ENCODE peak calls at places on chromosomes 7 and 10, in ten cellular contexts. L, T, B, Q, P, D, I, G, E and J are unnamed samples.

GRCh38 chr10:90751107-90751997 is 106.5 kb downstream of the HTR7 start:
- DNase-seq in L (no peak), T (peak), B (no peak), Q (no peak), P (peak), D (peak), I (peak), G (peak), E (peak), J (no peak)

GRCh38 chr10:127450644-127451043 is 98.5 kb upstream of the NPS start:
- DNase-seq in L (no peak), T (no peak), B (no peak), Q (no peak), P (no peak), D (no peak), I (no peak), G (no peak), E (no peak), J (no peak)

GRCh38 chr7:150931199-150931869 is 46.8 kb downstream of the KCNH2 start:
- DNase-seq in L (no peak), T (no peak), B (no peak), Q (no peak), P (no peak), D (no peak), I (peak), G (peak), E (no peak), J (no peak)

GRCh38 chr10:18010050-18010449 is 58.3 kb downstream of the SLC39A12 start:
- DNase-seq in L (no peak), T (no peak), B (no peak), Q (no peak), P (no peak), D (peak), I (no peak), G (no peak), E (no peak), J (no peak)

GRCh38 chr10:116146374-116146773 is 126.6 kb downstream of the GFRA1 start:
- DNase-seq in L (no peak), T (no peak), B (no peak), Q (no peak), P (no peak), D (no peak), I (no peak), G (no peak), E (no peak), J (no peak)

GRCh38 chr10:110746254-110746826 is 102.2 kb downstream of the RBM20 start:
- DNase-seq in L (no peak), T (peak), B (no peak), Q (peak), P (peak), D (peak), I (peak), G (peak), E (peak), J (peak)

GRCh38 chr7:155458317-155459132 is 596 bp downstream of the EN2 start:
- DNase-seq in L (no peak), T (peak), B (no peak), Q (no peak), P (no peak), D (no peak), I (peak), G (no peak), E (no peak), J (no peak)

GRCh38 chr7:14858866-14859265 is 43.7 kb downstream of the DGKB start:
- DNase-seq in L (no peak), T (no peak), B (no peak), Q (no peak), P (no peak), D (peak), I (no peak), G (no peak), E (no peak), J (no peak)

GRCh38 chr10:123859651-123860045 is 32.0 kb downstream of the CPXM2 start:
- DNase-seq in L (no peak), T (no peak), B (no peak), Q (no peak), P (no peak), D (no peak), I (no peak), G (no peak), E (no peak), J (no peak)

GRCh38 chr7:92843034-92843760 is 6.8 kb upstream of the CDK6 start:
- DNase-seq in L (no peak), T (no peak), B (no peak), Q (no peak), P (no peak), D (no peak), I (no peak), G (no peak), E (no peak), J (no peak)

GRCh38 chr10:87660484-87661133 is 931 bp downstream of the PAPSS2 start:
- DNase-seq in L (peak), T (no peak), B (peak), Q (peak), P (no peak), D (no peak), I (no peak), G (peak), E (no peak), J (no peak)

GRCh38 chr7:20316706-20317105 is 14.0 kb upstream of the ITGB8 start:
- DNase-seq in L (no peak), T (no peak), B (no peak), Q (no peak), P (no peak), D (no peak), I (no peak), G (no peak), E (no peak), J (no peak)

GRCh38 chr10:123663522-123663921 is 2.6 kb upstream of the GPR26 start:
- DNase-seq in L (no peak), T (no peak), B (no peak), Q (no peak), P (no peak), D (no peak), I (no peak), G (no peak), E (no peak), J (no peak)

GRCh38 chr10:133394064-133394663 is at the start of gene MTG1:
- DNase-seq in L (peak), T (peak), B (peak), Q (peak), P (peak), D (peak), I (peak), G (peak), E (peak), J (peak)

GRCh38 chr10:111084346-111085255 is 7.8 kb downstream of the ADRA2A start:
- DNase-seq in L (no peak), T (no peak), B (no peak), Q (peak), P (no peak), D (no peak), I (no peak), G (no peak), E (no peak), J (no peak)

GRCh38 chr10:100907175-100907574 is 5.6 kb upstream of the SLF2 start:
- DNase-seq in L (no peak), T (no peak), B (no peak), Q (no peak), P (no peak), D (no peak), I (no peak), G (peak), E (no peak), J (no peak)

GRCh38 chr10:71204746-71205145 is 7.6 kb upstream of the UNC5B start:
- DNase-seq in L (no peak), T (no peak), B (no peak), Q (no peak), P (no peak), D (no peak), I (no peak), G (no peak), E (no peak), J (no peak)

GRCh38 chr10:114375082-114375481 is 29.2 kb downstream of the AFAP1L2 start:
- DNase-seq in L (no peak), T (no peak), B (no peak), Q (no peak), P (no peak), D (peak), I (no peak), G (no peak), E (no peak), J (no peak)

DNA sequence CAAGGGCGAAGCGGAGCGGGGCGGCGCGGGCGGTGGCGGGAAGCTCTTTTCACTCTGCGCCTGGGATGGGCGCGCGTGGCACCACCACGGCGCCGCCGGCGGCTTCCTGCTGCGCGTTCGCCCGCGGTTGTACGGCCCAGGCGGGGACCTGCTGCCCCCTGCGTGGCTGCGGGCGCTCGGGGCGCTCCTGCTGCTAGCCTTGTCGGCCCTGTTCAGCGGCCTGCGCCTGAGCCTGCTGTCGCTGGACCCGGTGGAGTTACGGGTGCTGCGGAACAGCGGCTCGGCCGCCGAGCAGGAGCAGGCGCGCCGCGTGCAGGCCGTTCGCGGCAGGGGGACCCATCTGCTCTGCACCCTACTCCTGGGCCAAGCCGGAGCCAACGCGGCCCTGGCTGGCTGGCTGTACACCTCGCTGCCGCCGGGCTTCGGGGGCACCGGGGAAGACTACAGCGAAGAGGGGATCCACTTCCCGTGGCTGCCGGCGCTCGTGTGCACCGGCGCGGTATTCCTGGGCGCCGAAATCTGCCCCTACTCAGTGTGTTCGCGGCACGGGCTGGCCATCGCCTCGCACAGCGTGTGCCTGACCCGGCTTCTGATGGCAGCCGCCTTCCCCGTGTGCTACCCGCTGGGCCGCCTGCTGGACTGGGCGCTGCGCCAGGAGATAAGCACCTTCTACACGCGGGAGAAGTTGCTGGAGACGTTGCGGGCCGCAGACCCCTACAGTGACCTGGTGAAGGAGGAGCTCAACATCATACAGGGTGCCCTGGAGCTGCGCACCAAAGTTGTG is 927 bp downstream of the CNNM1 start:
- DNase-seq in L (no peak), T (peak), B (no peak), Q (no peak), P (no peak), D (peak), I (peak), G (no peak), E (no peak), J (peak)
- H3K4me3 ChIP-seq in L (peak), T (peak), B (peak), Q (peak), P (no peak), D (peak), I (peak), G (peak), E (peak), J (peak)

DNA sequence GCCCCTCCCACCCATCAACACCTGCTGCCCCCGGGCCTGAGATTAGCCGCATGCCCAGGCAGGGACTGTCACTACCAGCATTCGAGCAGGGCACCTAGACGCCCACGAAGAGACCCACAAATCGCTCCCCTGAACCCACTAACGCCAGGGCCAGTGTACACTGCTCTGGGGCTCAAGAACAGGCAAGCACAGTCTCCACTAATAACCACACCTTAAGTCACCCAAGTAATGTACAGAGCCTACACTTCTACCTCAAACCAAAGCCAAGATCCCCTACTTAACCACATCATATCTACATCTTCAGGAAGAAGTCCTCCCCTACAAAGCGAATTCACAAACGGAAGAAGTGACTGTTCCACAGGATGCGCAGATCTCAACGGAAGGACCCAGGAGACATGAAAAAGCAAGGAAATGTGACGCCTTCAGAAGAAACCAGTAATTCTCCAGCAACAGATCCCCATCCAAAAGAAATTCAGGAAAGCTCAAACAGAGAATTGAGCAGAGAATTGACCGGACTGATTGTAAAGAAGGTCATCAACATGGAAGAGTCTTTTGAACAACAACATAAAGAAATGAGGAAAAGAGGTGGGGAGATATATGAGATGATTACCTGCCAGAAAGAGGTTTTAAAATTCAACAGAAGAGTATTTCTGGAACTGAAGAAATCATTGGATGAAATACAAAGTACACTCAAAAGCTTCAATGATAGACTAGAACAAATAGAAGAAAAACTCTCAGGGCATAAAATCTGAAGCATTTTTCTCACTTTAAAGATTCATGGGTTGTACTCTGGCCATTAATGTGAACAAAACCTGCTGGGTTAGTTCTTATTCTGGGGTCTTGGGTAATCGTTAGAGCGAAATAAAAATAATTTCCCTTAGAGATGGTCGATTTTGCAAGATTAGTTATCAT is 20.9 kb downstream of the IFT22 start:
- DNase-seq in L (no peak), T (no peak), B (no peak), Q (no peak), P (no peak), D (no peak), I (no peak), G (no peak), E (no peak), J (no peak)
- H3K27ac ChIP-seq in L (no peak), T (no peak), B (no peak), Q (no peak), P (no peak), D (no peak), I (no peak), G (no peak), E (no peak), J (no peak)

GRCh38 chr7:130910949-130911944 is 177.2 kb upstream of the KLF14 start:
- DNase-seq in L (no peak), T (no peak), B (no peak), Q (peak), P (no peak), D (peak), I (no peak), G (peak), E (peak), J (no peak)

GRCh38 chr7:130912910-130913720 is 179.1 kb upstream of the KLF14 start:
- DNase-seq in L (peak), T (peak), B (peak), Q (peak), P (peak), D (peak), I (no peak), G (peak), E (peak), J (peak)

GRCh38 chr7:130912086-130912909 is 178.3 kb upstream of the KLF14 start:
- DNase-seq in L (no peak), T (no peak), B (no peak), Q (peak), P (no peak), D (peak), I (no peak), G (peak), E (peak), J (no peak)

GRCh38 chr7:130914589-130915294 is 180.7 kb upstream of the KLF14 start:
- DNase-seq in L (no peak), T (no peak), B (no peak), Q (no peak), P (no peak), D (no peak), I (no peak), G (no peak), E (no peak), J (no peak)

DNA sequence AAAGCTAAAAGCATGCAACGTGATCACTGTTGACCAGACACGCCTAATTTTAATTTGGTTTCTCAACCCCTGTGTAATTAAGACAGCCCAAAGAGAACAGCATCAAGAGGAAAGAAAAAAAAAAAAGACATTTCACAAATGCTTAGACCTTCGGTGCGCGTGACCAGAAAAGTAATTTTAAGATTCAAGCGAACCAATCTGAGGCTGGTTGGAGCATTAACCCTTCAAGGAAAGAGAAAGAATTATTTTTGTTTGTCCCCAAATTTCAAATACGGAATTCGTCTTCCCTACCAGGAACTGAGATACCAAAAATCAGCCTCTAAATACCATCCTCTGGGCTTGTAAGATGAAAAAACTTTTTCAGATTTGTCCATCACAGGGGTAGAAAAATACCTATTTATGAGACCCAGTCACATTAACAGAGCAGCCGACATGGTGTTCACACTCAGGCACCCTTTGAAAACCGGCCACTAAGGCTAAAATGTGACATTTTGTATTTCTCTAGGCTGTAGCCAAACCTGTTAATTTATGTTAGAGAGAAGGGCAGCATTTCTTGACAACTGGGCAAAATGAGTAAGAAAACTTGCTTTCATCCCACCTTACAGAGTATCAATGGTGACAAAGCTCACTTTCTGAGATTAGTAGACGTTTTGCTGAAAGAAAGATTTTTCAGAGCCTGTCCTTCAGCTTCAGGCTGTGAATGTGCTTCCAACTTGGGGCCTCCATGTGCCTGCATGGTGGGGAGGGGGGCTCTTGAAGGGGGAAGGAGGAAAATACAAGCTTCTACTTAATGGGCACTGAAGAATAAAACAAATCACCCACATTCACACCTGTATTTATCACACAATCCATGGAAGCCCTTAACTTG is 179.9 kb upstream of the KLF14 start:
- DNase-seq in L (no peak), T (no peak), B (no peak), Q (no peak), P (no peak), D (no peak), I (no peak), G (peak), E (peak), J (no peak)
- H3K4me3 ChIP-seq in L (peak), T (no peak), B (no peak), Q (peak), P (peak), D (peak), I (peak), G (no peak), E (peak), J (no peak)

GRCh38 chr7:102875700-102876192 is 37.1 kb upstream of the LRRC17 start:
- DNase-seq in L (no peak), T (no peak), B (no peak), Q (no peak), P (peak), D (peak), I (no peak), G (peak), E (peak), J (no peak)
- H3K27ac ChIP-seq in L (no peak), T (no peak), B (peak), Q (no peak), P (peak), D (peak), I (peak), G (no peak), E (peak), J (peak)

GRCh38 chr10:118041316-118041715 is 5.4 kb downstream of the RAB11FIP2 start:
- DNase-seq in L (no peak), T (no peak), B (no peak), Q (no peak), P (no peak), D (peak), I (no peak), G (no peak), E (no peak), J (no peak)
- H3K4me3 ChIP-seq in L (no peak), T (no peak), B (no peak), Q (no peak), P (no peak), D (no peak), I (no peak), G (no peak), E (no peak), J (no peak)

DNA sequence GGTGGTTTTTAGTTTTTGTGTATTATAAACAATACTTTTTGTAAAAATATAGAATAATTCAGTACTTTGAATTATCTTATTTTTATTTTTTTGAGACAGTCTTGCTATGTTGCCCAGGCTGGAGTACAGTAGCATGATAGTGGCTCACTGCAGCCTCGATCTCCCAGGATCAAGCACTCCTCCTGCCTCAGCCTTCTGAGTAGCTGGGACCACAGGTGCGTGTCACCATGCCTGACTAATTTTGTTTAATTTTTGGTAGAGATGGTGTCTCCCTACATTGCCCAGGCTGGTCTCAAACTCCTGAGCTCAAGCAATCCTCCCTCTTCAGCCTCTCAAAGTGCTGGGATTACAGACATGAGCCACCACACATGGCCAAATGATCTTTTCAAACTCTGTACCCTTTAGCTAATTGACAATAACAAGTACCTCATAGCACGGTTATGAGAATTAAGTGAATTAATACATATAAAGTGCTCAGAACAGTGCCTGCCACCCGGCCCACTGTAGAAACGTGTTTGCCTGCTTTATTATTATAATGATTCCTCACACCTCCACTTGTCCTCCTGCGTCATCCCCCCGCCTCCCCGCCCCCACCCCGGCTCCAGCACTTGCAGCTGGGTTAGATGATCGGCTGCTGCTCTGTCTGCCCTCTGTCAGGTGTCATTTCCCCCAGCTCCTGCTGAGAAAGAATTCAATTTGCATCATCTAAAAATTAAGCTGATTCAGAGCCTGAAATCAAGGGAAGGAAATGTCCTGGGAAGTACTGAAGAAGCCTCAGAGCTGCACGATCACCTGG is 53.6 kb upstream of the NRF1 start:
- DNase-seq in L (no peak), T (no peak), B (no peak), Q (no peak), P (no peak), D (no peak), I (no peak), G (no peak), E (no peak), J (no peak)
- H3K27ac ChIP-seq in L (no peak), T (no peak), B (no peak), Q (no peak), P (no peak), D (no peak), I (no peak), G (no peak), E (no peak), J (no peak)

GRCh38 chr10:89416465-89416864 is 2.1 kb downstream of the IFIT5 start:
- DNase-seq in L (no peak), T (no peak), B (no peak), Q (no peak), P (no peak), D (no peak), I (no peak), G (no peak), E (no peak), J (no peak)
- H3K4me3 ChIP-seq in L (peak), T (no peak), B (no peak), Q (no peak), P (no peak), D (peak), I (no peak), G (no peak), E (no peak), J (no peak)

DNA sequence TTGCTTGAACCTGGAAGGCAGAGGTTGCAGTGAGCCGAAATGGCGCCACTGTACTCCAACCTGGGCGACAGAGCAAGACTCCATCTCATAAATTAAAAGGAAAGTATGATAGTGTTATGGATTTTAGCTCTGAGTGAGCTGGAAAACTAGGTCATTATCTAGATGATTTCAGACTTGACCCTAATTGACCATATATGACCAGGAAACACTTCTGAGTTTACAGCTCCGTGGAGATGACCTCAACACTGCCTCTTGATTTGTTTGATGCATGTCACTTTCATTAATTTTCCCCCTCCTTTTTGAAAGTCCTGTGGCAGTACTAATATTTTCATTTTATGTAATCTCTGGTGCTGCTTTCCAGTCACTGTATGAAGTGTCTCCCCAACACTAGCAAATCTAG is 7.8 kb upstream of the SEC61A2 start:
- DNase-seq in L (no peak), T (no peak), B (no peak), Q (no peak), P (no peak), D (no peak), I (no peak), G (no peak), E (no peak), J (no peak)
- H3K27ac ChIP-seq in L (no peak), T (no peak), B (no peak), Q (no peak), P (no peak), D (no peak), I (no peak), G (no peak), E (no peak), J (no peak)